ENCODE peak calls at places on chromosome 5, in seven cellular contexts. V is H1, A is neuronal stem cell, K is mesendoderm, D is H9, W is mesenchymal stem cell, M is trophoblast cell. E is an unnamed sample.

GRCh38 chr5:67350600-67351315 is 154.2 kb upstream of the CD180 start:
- DNase-seq in V (no peak), A (no peak), K (no peak), D (no peak), W (peak; percentile 60), M (no peak), E (no peak)

GRCh38 chr5:10745133-10745532 is 15.9 kb downstream of the DAP start:
- DNase-seq in V (no peak), A (no peak), K (peak; percentile 39), D (no peak), W (peak; percentile 85), M (peak; percentile 56), E (peak; percentile 33)

GRCh38 chr5:157172408-157172807 is 6.3 kb upstream of the GARIN3 start:
- DNase-seq in V (no peak), A (no peak), K (peak; percentile 2), D (no peak), W (no peak), M (no peak), E (no peak)

GRCh38 chr5:121737120-121737519 is 114.6 kb upstream of the FTMT start:
- DNase-seq in V (no peak), A (no peak), K (no peak), D (no peak), W (no peak), M (no peak), E (no peak)

GRCh38 chr5:138065102-138065501 is 18.7 kb upstream of the WNT8A start:
- DNase-seq in V (peak; percentile 79), A (no peak), K (peak; percentile 51), D (peak; percentile 67), W (no peak), M (peak; percentile 18), E (no peak)

GRCh38 chr5:115532517-115532916 is 12.1 kb downstream of the FEM1C start:
- DNase-seq in V (no peak), A (no peak), K (no peak), D (no peak), W (peak; percentile 24), M (no peak), E (peak; percentile 46)

GRCh38 chr5:84383816-84384603 is 670 bp downstream of the EDIL3 start:
- DNase-seq in V (peak; percentile 84), A (peak; percentile 67), K (peak; percentile 71), D (peak; percentile 85), W (peak; percentile 63), M (no peak), E (peak; percentile 70)

GRCh38 chr5:177403194-177403825 is 2.8 kb upstream of the PFN3 start:
- DNase-seq in V (peak; percentile 74), A (peak; percentile 32), K (peak; percentile 36), D (peak; percentile 72), W (peak; percentile 64), M (peak; percentile 24), E (peak; percentile 12)

GRCh38 chr5:74085186-74085585 is 459.2 kb downstream of the ARHGEF28 start:
- DNase-seq in V (no peak), A (no peak), K (peak; percentile 89), D (no peak), W (no peak), M (no peak), E (no peak)

GRCh38 chr5:122126711-122127385 is 2.5 kb upstream of the ZNF474 start:
- DNase-seq in V (no peak), A (no peak), K (no peak), D (no peak), W (no peak), M (no peak), E (peak; percentile 30)

GRCh38 chr5:23446436-23446835 is 61.0 kb upstream of the PRDM9 start:
- DNase-seq in V (no peak), A (no peak), K (no peak), D (no peak), W (peak; percentile 35), M (no peak), E (no peak)

GRCh38 chr5:72871358-72872024 is 55.0 kb downstream of the TNPO1 start:
- DNase-seq in V (no peak), A (no peak), K (no peak), D (no peak), W (no peak), M (no peak), E (peak; percentile 51)

GRCh38 chr5:88724201-88724600 is 158.8 kb downstream of the MEF2C start:
- DNase-seq in V (no peak), A (no peak), K (no peak), D (no peak), W (peak; percentile 20), M (no peak), E (peak; percentile 29)

GRCh38 chr5:95285406-95285761 is 490 bp upstream of the MCTP1 start:
- DNase-seq in V (no peak), A (peak; percentile 31), K (peak; percentile 31), D (peak; percentile 36), W (peak; percentile 4), M (no peak), E (no peak)

GRCh38 chr5:125199968-125200841 is 453.8 kb upstream of the ZNF608 start:
- DNase-seq in V (no peak), A (no peak), K (peak; percentile 83), D (peak; percentile 37), W (peak; percentile 54), M (no peak), E (no peak)

GRCh38 chr5:149413477-149414210 is 34.6 kb upstream of the IL17B start:
- DNase-seq in V (no peak), A (no peak), K (no peak), D (no peak), W (peak; percentile 3), M (no peak), E (no peak)

GRCh38 chr5:42949348-42950090 is 90.6 kb downstream of the ANXA2R start:
- DNase-seq in V (no peak), A (no peak), K (no peak), D (no peak), W (no peak), M (peak; percentile 60), E (peak; percentile 83)

GRCh38 chr5:76571595-76571994 is 51.6 kb downstream of the F2RL2 start:
- DNase-seq in V (no peak), A (no peak), K (no peak), D (no peak), W (no peak), M (no peak), E (no peak)

GRCh38 chr5:140244525-140245025 is 58.3 kb downstream of the PFDN1 start:
- DNase-seq in V (peak; percentile 95), A (peak; percentile 79), K (peak; percentile 95), D (peak; percentile 94), W (peak; percentile 91), M (peak; percentile 79), E (peak; percentile 90)
- H3K18ac ChIP-seq in V (no peak overlapping the region), A (no peak overlapping the region), K (no peak overlapping the region), D (no peak overlapping the region), W (no peak overlapping the region), M (no peak overlapping the region), E (no peak overlapping the region)

GRCh38 chr5:117680421-117680820 is 1105.8 kb upstream of the SEMA6A start:
- DNase-seq in V (no peak), A (no peak), K (no peak), D (no peak), W (no peak), M (no peak), E (peak; percentile 16)
- H3K18ac ChIP-seq in V (no peak overlapping the region), A (no peak overlapping the region), K (no peak overlapping the region), D (no peak overlapping the region), W (no peak overlapping the region), M (no peak overlapping the region), E (no peak overlapping the region)

DNA sequence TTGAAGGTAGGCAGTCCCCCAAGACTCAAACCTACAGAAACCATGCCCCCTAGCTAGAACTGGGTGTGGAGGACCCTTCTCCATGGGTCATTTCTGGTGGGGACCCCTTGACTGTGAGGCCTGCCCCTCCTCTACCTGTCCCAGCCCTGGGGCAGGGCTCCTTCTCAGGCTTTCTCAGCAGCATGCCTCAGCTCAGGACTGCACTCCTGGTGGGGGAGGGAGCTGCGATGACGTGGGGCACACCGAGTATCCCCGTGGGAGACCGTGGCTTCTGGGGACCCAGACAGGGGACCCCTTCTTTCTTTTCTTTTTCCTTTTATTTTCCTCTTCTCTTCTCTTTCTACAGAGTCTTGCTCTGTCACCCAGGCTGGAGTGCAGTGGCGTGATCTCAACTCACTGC is 27.0 kb upstream of the PITX1 start:
- DNase-seq in V (no peak), A (no peak), K (no peak), D (no peak), W (no peak), M (no peak), E (no peak)
- H3K18ac ChIP-seq in V (no peak overlapping the region), A (no peak overlapping the region), K (no peak overlapping the region), D (no peak overlapping the region), W (no peak overlapping the region), M (no peak overlapping the region), E (no peak overlapping the region)

DNA sequence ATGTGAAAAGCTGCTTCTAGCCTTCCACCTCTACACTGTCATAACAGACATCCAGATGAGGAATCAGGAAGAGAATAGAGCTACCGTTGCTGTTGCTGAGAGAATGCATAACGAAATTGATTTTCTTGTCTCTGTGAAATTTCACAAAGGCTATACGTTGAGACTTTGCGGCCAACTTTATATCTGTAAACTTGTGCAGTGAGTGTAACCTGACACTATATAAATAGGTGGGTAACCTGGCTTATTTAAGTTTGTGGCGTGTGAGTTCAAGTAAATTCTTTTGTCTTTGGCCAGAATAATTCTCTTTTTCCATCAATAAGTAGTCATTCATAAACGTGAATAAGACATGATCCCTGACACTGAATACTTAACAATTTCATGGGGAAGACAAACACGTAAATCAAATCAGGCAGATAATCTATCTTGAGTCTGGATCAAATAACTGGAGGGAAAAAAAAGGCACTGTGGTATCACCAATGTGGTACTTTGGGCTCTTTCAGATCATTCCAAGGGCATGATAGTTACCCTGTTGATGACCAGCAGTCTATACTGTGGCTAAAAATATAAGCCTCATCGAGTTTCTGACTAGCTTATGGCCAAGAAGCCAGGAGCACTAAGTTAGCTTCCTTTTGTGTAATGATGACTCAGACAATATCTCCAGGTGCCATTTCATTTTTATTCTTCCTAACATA is 98.2 kb upstream of the RASA1 start:
- DNase-seq in V (no peak), A (no peak), K (no peak), D (no peak), W (no peak), M (no peak), E (peak; percentile 41)
- H3K18ac ChIP-seq in V (no peak overlapping the region), A (no peak overlapping the region), K (no peak overlapping the region), D (no peak overlapping the region), W (no peak overlapping the region), M (no peak overlapping the region), E (no peak overlapping the region)

DNA sequence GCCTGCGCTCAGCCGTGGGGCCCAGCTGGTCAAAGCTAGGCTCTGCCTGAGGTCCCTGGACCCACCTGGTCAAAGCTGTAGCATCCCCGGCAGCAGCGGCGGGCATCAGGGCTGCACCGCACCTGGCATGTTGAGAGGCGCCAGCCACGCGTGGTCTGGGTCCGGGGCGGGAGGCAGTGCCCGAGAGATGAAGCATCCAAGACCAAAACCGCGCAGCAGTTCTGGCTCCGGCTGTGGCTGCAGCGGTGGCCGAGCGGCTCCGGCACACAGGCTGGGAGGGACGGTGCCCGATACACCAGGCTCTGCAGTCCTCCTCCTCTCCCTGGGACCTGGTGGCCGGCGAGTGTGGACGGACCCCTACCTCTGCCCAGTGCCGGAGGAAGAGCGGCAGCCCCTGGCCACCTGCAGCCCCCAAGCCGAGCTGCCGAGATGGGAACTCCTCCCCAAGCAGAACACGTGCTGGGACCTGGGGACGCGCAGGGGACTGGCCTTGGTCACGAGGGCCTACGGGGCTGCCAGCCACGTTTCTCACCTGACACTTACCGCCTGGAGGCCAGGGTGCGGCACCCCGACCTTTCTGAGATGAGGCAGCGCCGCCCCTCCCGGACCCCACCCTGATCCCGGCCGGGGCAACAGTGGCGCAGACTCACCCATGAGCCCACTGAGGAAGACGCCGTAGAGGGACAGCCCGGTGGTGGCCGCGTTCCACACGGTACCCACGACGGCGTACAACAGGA is 33.0 kb downstream of the SLC9A3 start:
- DNase-seq in V (no peak), A (no peak), K (no peak), D (no peak), W (no peak), M (no peak), E (no peak)
- H3K18ac ChIP-seq in V (no peak overlapping the region), A (peak overlapping the region; percentile 87), K (no peak overlapping the region), D (no peak overlapping the region), W (no peak overlapping the region), M (no peak overlapping the region), E (no peak overlapping the region)

E was measured in IMR-90.